ENCODE peak calls at places on chromosomes 11 and 22, in four cellular contexts. F, I, J and A are unnamed samples.

GRCh38 chr11:102453286-102453797 is 777 bp upstream of the TMEM123 start:
- DNase-seq in F (no peak), I (peak; percentile 39), J (peak; percentile 42), A (no peak)

GRCh38 chr11:47961383-47961782 is 19.0 kb upstream of the PTPRJ start:
- DNase-seq in F (no peak), I (no peak), J (no peak), A (no peak)

GRCh38 chr11:100329352-100329751 is 357.7 kb upstream of the ARHGAP42 start:
- DNase-seq in F (no peak), I (no peak), J (no peak), A (no peak)

GRCh38 chr22:40138866-40139265 is 38.9 kb upstream of the TNRC6B start:
- DNase-seq in F (no peak), I (no peak), J (no peak), A (no peak)

GRCh38 chr11:692824-693414 is 2.1 kb downstream of the DEAF1 start:
- DNase-seq in F (peak; percentile 12), I (no peak), J (no peak), A (no peak)

GRCh38 chr11:6674198-6674597 is 8.9 kb downstream of the MRPL17 start:
- DNase-seq in F (no peak), I (no peak), J (no peak), A (no peak)

GRCh38 chr22:20751185-20751851 is 22.6 kb upstream of the SERPIND1 start:
- DNase-seq in F (peak; percentile 8), I (no peak), J (no peak), A (no peak)

GRCh38 chr11:34809191-34810106 is 106.7 kb downstream of the APIP start:
- DNase-seq in F (no peak), I (no peak), J (peak; percentile 88), A (no peak)

GRCh38 chr11:78420255-78420764 is 2.7 kb upstream of the GAB2 start:
- DNase-seq in F (peak; percentile 89), I (peak; percentile 76), J (peak; percentile 81), A (peak; percentile 77)

GRCh38 chr22:36052505-36052941 is 23.9 kb upstream of the RBFOX2 start:
- DNase-seq in F (no peak), I (no peak), J (peak; percentile 81), A (no peak)

GRCh38 chr11:1815311-1815710 is 19.5 kb upstream of the SYT8 start:
- DNase-seq in F (no peak), I (no peak), J (no peak), A (no peak)

GRCh38 chr11:120929090-120929489 is 94.8 kb upstream of the TBCEL start:
- DNase-seq in F (no peak), I (no peak), J (no peak), A (no peak)

GRCh38 chr11:7643323-7643722 is 30.0 kb downstream of the CYB5R2 start:
- DNase-seq in F (no peak), I (no peak), J (no peak), A (no peak)

GRCh38 chr11:64339754-64340408 is at the start of gene CCDC88B:
- DNase-seq in F (no peak), I (no peak), J (no peak), A (peak; percentile 70)

GRCh38 chr11:134951305-134951700 is 539.3 kb upstream of the B3GAT1 start:
- DNase-seq in F (peak; percentile 67), I (no peak), J (peak; percentile 30), A (no peak)

GRCh38 chr22:30869996-30870395 is 98.6 kb downstream of the MORC2 start:
- DNase-seq in F (no peak), I (no peak), J (no peak), A (no peak)

GRCh38 chr11:129023968-129024676 is 81.5 kb upstream of the TP53AIP1 start:
- DNase-seq in F (no peak), I (no peak), J (peak; percentile 96), A (peak; percentile 91)

GRCh38 chr22:44795701-44796630 is 43.6 kb downstream of the ARHGAP8 start:
- DNase-seq in F (no peak), I (no peak), J (no peak), A (no peak)

GRCh38 chr11:44376423-44376822 is 66.5 kb upstream of the ALX4 start:
- DNase-seq in F (no peak), I (no peak), J (no peak), A (no peak)

GRCh38 chr11:128491195-128491936 is 96.0 kb downstream of the ETS1 start:
- DNase-seq in F (no peak), I (no peak), J (no peak), A (no peak)

GRCh38 chr11:125123947-125124633 is 12.7 kb upstream of the TMEM218 start:
- DNase-seq in F (peak; percentile 60), I (peak; percentile 44), J (peak; percentile 88), A (peak; percentile 41)

GRCh38 chr11:67640021-67640757 is 626 bp upstream of the TBX10 start:
- DNase-seq in F (peak; percentile 32), I (no peak), J (peak; percentile 57), A (peak; percentile 70)

GRCh38 chr11:2898366-2899079 is 12.9 kb upstream of the CDKN1C start:
- DNase-seq in F (peak; percentile 90), I (no peak), J (peak; percentile 71), A (peak; percentile 58)

GRCh38 chr11:47243454-47243853 is 5.2 kb downstream of the ACP2 start:
- DNase-seq in F (no peak), I (no peak), J (no peak), A (no peak)

GRCh38 chr11:39365809-39366436 is 2093.5 kb downstream of the LRRC4C start:
- DNase-seq in F (peak; percentile 2), I (no peak), J (peak; percentile 75), A (no peak)

GRCh38 chr11:10108901-10109665 is 184.9 kb downstream of the SBF2 start:
- DNase-seq in F (peak; percentile 90), I (peak; percentile 28), J (no peak), A (no peak)

GRCh38 chr11:98194611-98195010 is 826.1 kb upstream of the CNTN5 start:
- DNase-seq in F (no peak), I (no peak), J (peak; percentile 14), A (no peak)

GRCh38 chr11:126440792-126441514 is 85.5 kb downstream of the ST3GAL4 start:
- DNase-seq in F (peak; percentile 66), I (peak; percentile 90), J (peak; percentile 94), A (peak; percentile 82)

GRCh38 chr22:31160328-31160978 is 471 bp downstream of the RNF185 start:
- DNase-seq in F (peak; percentile 31), I (no peak), J (no peak), A (peak; percentile 38)

GRCh38 chr11:122007611-122008071 is 108.4 kb downstream of the BLID start:
- DNase-seq in F (peak; percentile 66), I (peak; percentile 50), J (no peak), A (no peak)

GRCh38 chr11:107457558-107458271 is at the start of gene CWF19L2:
- DNase-seq in F (peak; percentile 97), I (peak; percentile 85), J (peak; percentile 98), A (peak; percentile 90)
- TF ChIP-seq CTCF in F (no peak), I (no peak), J (no peak), A (no peak)

GRCh38 chr11:27455667-27456066 is 16.9 kb downstream of the LGR4 start:
- DNase-seq in F (no peak), I (no peak), J (no peak), A (no peak)

GRCh38 chr11:27453701-27454100 is 18.9 kb downstream of the LGR4 start:
- DNase-seq in F (no peak), I (no peak), J (peak; percentile 45), A (no peak)

GRCh38 chr11:27452147-27452546 is 20.4 kb downstream of the LGR4 start:
- DNase-seq in F (no peak), I (no peak), J (no peak), A (no peak)

GRCh38 chr11:27447288-27447914 is 25.2 kb downstream of the LGR4 start:
- DNase-seq in F (no peak), I (no peak), J (peak; percentile 69), A (no peak)

DNA sequence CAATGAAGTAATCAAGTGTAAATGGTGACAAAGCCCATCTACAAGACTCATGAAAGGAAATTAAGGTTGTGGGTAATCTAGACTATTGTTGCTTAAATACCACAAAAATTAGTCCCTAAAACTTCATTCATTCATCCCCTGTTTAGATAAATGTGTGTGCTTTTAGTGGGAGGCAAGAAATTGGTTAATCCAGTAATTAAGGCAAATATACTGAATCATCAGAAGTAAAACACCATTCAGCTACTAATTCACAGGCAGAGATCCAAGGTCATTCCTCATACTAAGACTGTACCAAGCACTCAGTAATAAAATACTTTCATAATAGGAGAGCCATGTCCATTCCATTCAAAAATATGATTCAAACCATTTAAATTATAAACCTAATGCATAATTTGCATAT is 21.1 kb downstream of the LGR4 start:
- DNase-seq in F (no peak), I (no peak), J (no peak), A (no peak)
- H3K27ac ChIP-seq in F (no peak overlapping the region), I (no peak overlapping the region), J (no peak overlapping the region), A (no peak overlapping the region)

GRCh38 chr11:8684600-8685290 is 2.2 kb downstream of the RPL27A start:
- DNase-seq in F (no peak), I (no peak), J (no peak), A (no peak)

GRCh38 chr11:8683115-8683807 is 669 bp downstream of the RPL27A start:
- DNase-seq in F (no peak), I (no peak), J (no peak), A (no peak)

GRCh38 chr11:8685306-8685705 is 2.7 kb downstream of the RPL27A start:
- DNase-seq in F (no peak), I (no peak), J (no peak), A (no peak)

GRCh38 chr11:8681837-8682218 is 637 bp downstream of the TRIM66 start:
- DNase-seq in F (no peak), I (no peak), J (no peak), A (no peak)

DNA sequence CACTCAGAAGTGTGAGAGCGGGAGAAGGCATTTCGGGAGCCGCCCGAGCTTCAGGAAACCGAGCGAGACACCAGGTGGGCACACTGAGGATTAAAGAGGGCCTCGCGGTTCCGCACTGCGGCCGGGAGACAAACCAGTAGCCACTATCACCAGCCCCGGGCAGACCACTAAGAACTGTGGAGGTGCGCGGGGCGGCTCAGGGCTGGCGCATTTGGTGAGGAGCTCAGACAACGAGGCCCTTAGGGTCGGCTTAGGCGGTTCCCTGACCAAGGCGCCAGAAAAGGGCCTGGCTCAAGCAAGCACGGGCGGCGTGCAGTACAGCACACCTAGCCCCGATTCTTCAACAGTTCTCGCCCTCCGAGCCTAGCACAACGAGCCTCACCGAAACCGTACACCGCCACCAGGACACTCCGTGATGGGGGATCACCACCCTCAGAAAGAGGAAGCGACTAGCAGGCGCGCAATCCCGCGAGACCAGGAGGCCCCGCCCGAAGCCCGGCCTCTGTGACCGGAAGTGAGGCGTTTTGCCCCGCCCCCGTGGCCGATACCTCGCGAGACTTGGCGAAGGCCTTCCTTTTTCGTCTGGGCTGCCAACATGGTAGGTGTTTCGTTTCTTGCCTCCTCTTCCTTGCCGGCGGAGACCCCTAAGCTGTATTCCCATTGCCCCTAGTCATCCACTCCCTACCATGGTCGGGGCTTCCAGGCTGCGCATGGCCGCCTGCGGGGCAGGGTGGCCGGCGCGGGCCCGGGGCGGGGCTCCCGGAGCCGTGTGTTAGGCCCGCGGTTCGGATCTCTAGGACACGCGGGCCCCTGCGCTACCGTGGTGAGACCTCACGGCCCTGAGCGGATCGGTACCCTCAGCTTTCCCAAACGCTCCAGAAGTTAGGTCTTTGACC is at the start of the genes RPL27A and TRIM66:
- DNase-seq in F (peak; percentile 97), I (peak; percentile 99), J (peak; percentile 93), A (peak; percentile 99)
- TF ChIP-seq CTCF in F (peak; percentile 16), I (peak; percentile 17), J (no peak), A (no peak)

DNA sequence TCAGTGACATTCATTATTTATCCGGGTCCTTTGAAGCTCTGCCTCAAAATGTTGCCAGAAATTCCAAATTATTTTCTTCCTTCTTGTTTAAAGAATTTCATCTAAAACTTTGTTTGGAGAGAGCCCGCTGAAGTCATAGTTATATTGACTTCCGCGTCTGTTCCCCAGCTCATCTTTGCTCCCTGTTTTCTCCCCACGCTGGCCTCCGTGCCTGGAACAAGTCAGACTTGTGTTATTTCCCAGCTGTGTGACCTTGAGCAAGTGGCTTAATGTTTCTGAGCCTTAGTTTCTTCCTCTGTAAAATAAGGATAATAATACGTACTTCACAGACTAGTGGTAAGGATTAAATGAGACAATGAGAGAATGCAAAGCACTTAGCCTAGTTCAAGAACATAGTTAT is 133.9 kb downstream of the COMMD9 start:
- DNase-seq in F (peak; percentile 58), I (peak; percentile 35), J (no peak), A (no peak)
- H3K27ac ChIP-seq in F (no peak overlapping the region), I (peak overlapping the region; percentile 66), J (peak overlapping the region; percentile 92), A (no peak overlapping the region)